ENCODE peak calls at places on chromosomes 3 and 15, in eight cellular contexts. One of them, this sample, is unnamed.
A peak's percentile ranks its signal among the peaks of the same experiment; 100 is the strongest.

GRCh38 chr15:88489321-88489720 is 21.8 kb downstream of the MRPS11 start:
- DNase-seq in Peyer's patch: no peak
- DNase-seq in body of pancreas: no peak
- DNase-seq in breast epithelium: no peak
- DNase-seq in H1: no peak
- DNase-seq in stomach: no peak
- DNase-seq in testis: no peak
- DNase-seq in sigmoid colon: no peak
- DNase-seq in this sample: no peak

GRCh38 chr3:169147246-169148008 is 516.1 kb downstream of the MECOM start:
- DNase-seq in H1: peak; percentile 59
- DNase-seq in stomach: peak; percentile 52
- DNase-seq in Peyer's patch: peak; percentile 68
- DNase-seq in sigmoid colon: peak; percentile 63
- DNase-seq in body of pancreas: peak; percentile 27
- DNase-seq in testis: peak; percentile 38
- DNase-seq in breast epithelium: no peak
- DNase-seq in this sample: peak; percentile 63

GRCh38 chr3:175940881-175941280 is 1081.7 kb downstream of the NAALADL2 start:
- DNase-seq in breast epithelium: no peak
- DNase-seq in Peyer's patch: no peak
- DNase-seq in stomach: no peak
- DNase-seq in testis: peak; percentile 31
- DNase-seq in H1: peak; percentile 57
- DNase-seq in sigmoid colon: no peak
- DNase-seq in body of pancreas: no peak
- DNase-seq in this sample: no peak

GRCh38 chr15:25805006-25805405 is 58.1 kb downstream of the ATP10A start:
- DNase-seq in H1: no peak
- DNase-seq in Peyer's patch: no peak
- DNase-seq in sigmoid colon: no peak
- DNase-seq in body of pancreas: no peak
- DNase-seq in testis: no peak
- DNase-seq in breast epithelium: no peak
- DNase-seq in stomach: no peak
- DNase-seq in this sample: no peak

GRCh38 chr15:33243393-33243792 is 48.9 kb upstream of the FMN1 start:
- DNase-seq in body of pancreas: no peak
- DNase-seq in Peyer's patch: no peak
- DNase-seq in sigmoid colon: no peak
- DNase-seq in stomach: no peak
- DNase-seq in H1: no peak
- DNase-seq in breast epithelium: no peak
- DNase-seq in testis: no peak
- DNase-seq in this sample: no peak

GRCh38 chr15:89442671-89443307 is 53.6 kb downstream of the RHCG start:
- DNase-seq in Peyer's patch: peak; percentile 62
- DNase-seq in breast epithelium: no peak
- DNase-seq in H1: peak; percentile 53
- DNase-seq in testis: peak; percentile 66
- DNase-seq in body of pancreas: peak; percentile 84
- DNase-seq in sigmoid colon: no peak
- DNase-seq in stomach: peak; percentile 31
- DNase-seq in this sample: no peak

GRCh38 chr15:77645602-77646001 is 12.9 kb upstream of the LINGO1 start:
- DNase-seq in breast epithelium: no peak
- DNase-seq in Peyer's patch: no peak
- DNase-seq in sigmoid colon: no peak
- DNase-seq in H1: no peak
- DNase-seq in stomach: no peak
- DNase-seq in testis: no peak
- DNase-seq in body of pancreas: no peak
- DNase-seq in this sample: no peak

GRCh38 chr15:95024388-95024787 is 793.0 kb downstream of the MCTP2 start:
- DNase-seq in Peyer's patch: no peak
- DNase-seq in breast epithelium: no peak
- DNase-seq in body of pancreas: no peak
- DNase-seq in sigmoid colon: no peak
- DNase-seq in stomach: no peak
- DNase-seq in H1: no peak
- DNase-seq in testis: no peak
- DNase-seq in this sample: no peak

GRCh38 chr15:31269961-31270575 is 56.6 kb upstream of the KLF13 start:
- DNase-seq in stomach: peak; percentile 7
- DNase-seq in sigmoid colon: peak; percentile 25
- DNase-seq in testis: peak; percentile 4
- DNase-seq in body of pancreas: peak; percentile 5
- DNase-seq in breast epithelium: peak; percentile 22
- DNase-seq in Peyer's patch: no peak
- DNase-seq in H1: no peak
- DNase-seq in this sample: no peak

GRCh38 chr3:171351676-171352075 is 108.5 kb downstream of the TNIK start:
- DNase-seq in testis: no peak
- DNase-seq in sigmoid colon: no peak
- DNase-seq in stomach: no peak
- DNase-seq in Peyer's patch: no peak
- DNase-seq in body of pancreas: no peak
- DNase-seq in H1: no peak
- DNase-seq in breast epithelium: no peak
- DNase-seq in this sample: no peak

GRCh38 chr15:25787855-25788521 is 75.1 kb downstream of the ATP10A start:
- DNase-seq in stomach: no peak
- DNase-seq in breast epithelium: no peak
- DNase-seq in body of pancreas: no peak
- DNase-seq in testis: no peak
- DNase-seq in Peyer's patch: no peak
- DNase-seq in H1: no peak
- DNase-seq in sigmoid colon: peak; percentile 85
- DNase-seq in this sample: no peak

GRCh38 chr3:179615458-179616173 is 11.0 kb downstream of the NDUFB5 start:
- DNase-seq in Peyer's patch: no peak
- DNase-seq in stomach: no peak
- DNase-seq in H1: no peak
- DNase-seq in sigmoid colon: no peak
- DNase-seq in breast epithelium: no peak
- DNase-seq in testis: no peak
- DNase-seq in body of pancreas: no peak
- DNase-seq in this sample: no peak

DNA sequence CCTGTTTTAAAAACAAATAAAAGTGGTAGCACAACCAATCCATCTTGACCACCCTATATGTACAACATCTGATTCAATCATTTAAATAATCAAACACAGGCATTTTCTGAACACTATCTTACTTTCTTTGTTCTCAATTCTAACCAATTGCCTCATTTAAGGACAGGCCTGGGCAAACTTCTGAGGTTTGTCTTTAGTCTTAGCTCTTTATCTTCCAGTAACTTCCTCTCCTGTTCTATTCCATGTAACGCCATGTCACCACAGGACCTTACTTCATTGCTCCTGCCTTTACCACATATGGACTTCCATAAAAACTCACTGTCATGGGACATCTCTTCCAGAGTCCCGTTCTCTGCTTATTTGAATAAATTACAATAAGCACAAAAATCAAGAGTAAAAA is 14.9 kb downstream of the HDGFL3 start:
- DNase-seq in stomach: no peak
- DNase-seq in breast epithelium: no peak
- DNase-seq in sigmoid colon: no peak
- DNase-seq in H1: no peak
- DNase-seq in Peyer's patch: no peak
- DNase-seq in body of pancreas: no peak
- DNase-seq in testis: no peak
- DNase-seq in this sample: no peak
- H3K4me3 ChIP-seq in stomach: no peak overlapping the region
- H3K4me3 ChIP-seq in breast epithelium: no peak overlapping the region
- H3K4me3 ChIP-seq in sigmoid colon: no peak overlapping the region
- H3K4me3 ChIP-seq in H1: no peak overlapping the region
- H3K4me3 ChIP-seq in Peyer's patch: no peak overlapping the region
- H3K4me3 ChIP-seq in body of pancreas: no peak overlapping the region
- H3K4me3 ChIP-seq in testis: no peak overlapping the region
- H3K4me3 ChIP-seq in this sample: no peak overlapping the region

GRCh38 chr3:122952509-122952908 is 75.1 kb downstream of the SEMA5B start:
- DNase-seq in breast epithelium: no peak
- DNase-seq in Peyer's patch: no peak
- DNase-seq in body of pancreas: no peak
- DNase-seq in H1: no peak
- DNase-seq in sigmoid colon: no peak
- DNase-seq in testis: no peak
- DNase-seq in stomach: no peak
- DNase-seq in this sample: no peak
- TF ChIP-seq CTCF in breast epithelium: no peak
- TF ChIP-seq CTCF in Peyer's patch: no peak
- TF ChIP-seq CTCF in body of pancreas: no peak
- TF ChIP-seq CTCF in H1: peak; percentile 50
- TF ChIP-seq CTCF in sigmoid colon: no peak
- TF ChIP-seq CTCF in testis: no peak
- TF ChIP-seq CTCF in stomach: no peak
- TF ChIP-seq CTCF in this sample: peak; percentile 15

GRCh38 chr3:49553690-49554634 is at the start of gene BSN:
- DNase-seq in body of pancreas: peak; percentile 92
- DNase-seq in sigmoid colon: peak; percentile 95
- DNase-seq in testis: peak; percentile 95
- DNase-seq in Peyer's patch: peak; percentile 81
- DNase-seq in breast epithelium: peak; percentile 66
- DNase-seq in H1: peak; percentile 76
- DNase-seq in stomach: peak; percentile 88
- DNase-seq in this sample: peak; percentile 95
- TF ChIP-seq POLR2A in body of pancreas: peak; percentile 75
- TF ChIP-seq POLR2A in sigmoid colon: no peak
- TF ChIP-seq POLR2A in testis: peak; percentile 32
- TF ChIP-seq POLR2A in Peyer's patch: no peak
- TF ChIP-seq POLR2A in breast epithelium: no peak
- TF ChIP-seq POLR2A in H1: no peak
- TF ChIP-seq POLR2A in stomach: no peak
- TF ChIP-seq POLR2A in this sample: peak; percentile 54

GRCh38 chr3:63450023-63450422 is 171.9 kb downstream of the SYNPR start:
- DNase-seq in sigmoid colon: no peak
- DNase-seq in testis: no peak
- DNase-seq in Peyer's patch: no peak
- DNase-seq in stomach: no peak
- DNase-seq in H1: no peak
- DNase-seq in breast epithelium: no peak
- DNase-seq in body of pancreas: no peak
- DNase-seq in this sample: no peak

DNA sequence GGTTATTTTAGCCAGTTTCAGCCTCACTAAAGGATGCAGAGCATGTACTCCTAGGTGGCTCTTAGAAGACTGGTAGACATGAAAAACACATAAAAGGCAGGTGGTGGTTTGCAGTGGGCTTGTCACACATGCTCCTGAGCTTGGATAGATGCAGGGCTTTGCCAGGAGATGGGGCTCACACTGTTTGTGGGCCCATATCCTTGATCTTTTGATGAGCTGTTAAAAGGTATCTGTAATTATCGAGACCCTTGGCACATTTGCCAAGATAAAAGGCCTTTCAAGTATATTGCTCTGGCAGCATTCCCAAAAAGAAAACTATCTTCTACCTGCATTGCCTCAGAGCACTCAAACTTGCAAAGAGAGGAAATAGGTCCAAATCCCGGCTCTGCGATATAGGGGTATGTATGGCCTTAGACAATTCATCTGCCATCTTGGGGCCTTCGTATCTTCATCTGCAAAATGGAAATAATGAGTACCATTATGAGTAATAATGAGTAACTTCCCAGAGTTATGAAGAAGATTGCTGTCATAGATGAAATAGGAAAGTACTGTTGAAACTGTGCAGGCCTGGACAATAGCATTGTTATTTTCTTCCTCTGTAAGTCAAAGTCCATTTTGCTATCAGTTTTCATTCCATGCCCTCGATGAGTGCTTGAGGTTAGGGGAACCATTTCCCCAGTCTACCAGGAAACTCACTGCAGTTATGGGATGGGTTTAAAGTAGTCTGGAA is 172.7 kb downstream of the SYNPR start:
- DNase-seq in testis: no peak
- DNase-seq in breast epithelium: no peak
- DNase-seq in body of pancreas: no peak
- DNase-seq in sigmoid colon: no peak
- DNase-seq in H1: no peak
- DNase-seq in stomach: no peak
- DNase-seq in Peyer's patch: no peak
- DNase-seq in this sample: no peak
- H3K4me3 ChIP-seq in testis: no peak overlapping the region
- H3K4me3 ChIP-seq in breast epithelium: no peak overlapping the region
- H3K4me3 ChIP-seq in body of pancreas: no peak overlapping the region
- H3K4me3 ChIP-seq in sigmoid colon: no peak overlapping the region
- H3K4me3 ChIP-seq in H1: no peak overlapping the region
- H3K4me3 ChIP-seq in stomach: no peak overlapping the region
- H3K4me3 ChIP-seq in Peyer's patch: no peak overlapping the region
- H3K4me3 ChIP-seq in this sample: no peak overlapping the region

DNA sequence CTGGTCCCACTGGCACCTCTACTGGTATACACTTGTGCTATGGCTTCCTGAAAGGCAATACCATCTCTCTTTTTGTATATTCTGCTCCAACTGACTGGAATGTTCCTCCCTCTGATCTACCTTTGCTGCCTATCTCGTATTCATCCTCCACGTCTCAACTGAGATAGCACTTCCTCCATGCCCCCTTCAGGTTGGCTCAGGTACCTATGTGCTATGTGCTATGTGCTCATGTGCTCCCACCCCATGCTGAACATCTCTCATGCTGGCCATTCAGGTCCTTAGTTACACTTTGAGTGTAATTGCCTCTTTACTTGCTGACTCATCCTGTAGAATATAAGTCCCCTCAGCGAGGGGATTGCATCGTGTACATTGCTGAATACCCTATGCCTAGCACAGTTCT is 156.9 kb downstream of the SOX2 start:
- DNase-seq in testis: no peak
- DNase-seq in stomach: no peak
- DNase-seq in breast epithelium: no peak
- DNase-seq in H1: no peak
- DNase-seq in sigmoid colon: no peak
- DNase-seq in Peyer's patch: no peak
- DNase-seq in body of pancreas: no peak
- DNase-seq in this sample: no peak
- TF ChIP-seq CTCF in testis: no peak
- TF ChIP-seq CTCF in stomach: no peak
- TF ChIP-seq CTCF in breast epithelium: no peak
- TF ChIP-seq CTCF in H1: peak; percentile 11
- TF ChIP-seq CTCF in sigmoid colon: no peak
- TF ChIP-seq CTCF in Peyer's patch: no peak
- TF ChIP-seq CTCF in body of pancreas: no peak
- TF ChIP-seq CTCF in this sample: no peak

GRCh38 chr3:110504401-110504800 is 567.2 kb upstream of the NECTIN3 start:
- DNase-seq in stomach: no peak
- DNase-seq in breast epithelium: no peak
- DNase-seq in testis: no peak
- DNase-seq in Peyer's patch: no peak
- DNase-seq in body of pancreas: no peak
- DNase-seq in sigmoid colon: no peak
- DNase-seq in H1: no peak
- DNase-seq in this sample: no peak

GRCh38 chr3:110506890-110507289 is 564.7 kb upstream of the NECTIN3 start:
- DNase-seq in sigmoid colon: no peak
- DNase-seq in body of pancreas: no peak
- DNase-seq in stomach: no peak
- DNase-seq in Peyer's patch: no peak
- DNase-seq in testis: no peak
- DNase-seq in H1: no peak
- DNase-seq in breast epithelium: no peak
- DNase-seq in this sample: no peak

DNA sequence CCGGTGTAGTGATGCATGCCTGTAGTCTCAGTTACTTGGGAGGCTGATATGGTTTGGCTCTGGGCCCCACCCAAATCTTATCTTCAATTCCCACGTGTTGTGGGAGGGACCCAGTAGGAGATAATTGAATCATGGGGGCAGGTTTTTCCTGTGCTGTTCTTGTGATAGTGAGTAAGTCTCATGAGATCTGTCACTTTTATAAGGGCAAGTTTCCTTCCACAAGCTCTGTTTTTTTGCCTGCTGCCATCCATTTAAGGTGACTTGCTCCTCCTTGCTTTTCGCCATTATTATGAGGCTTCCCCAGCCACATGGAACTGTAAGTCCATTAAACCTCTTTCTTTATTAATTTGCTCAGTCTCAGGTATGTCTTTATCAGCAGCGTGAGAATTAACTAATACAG is 566.7 kb upstream of the NECTIN3 start:
- DNase-seq in stomach: no peak
- DNase-seq in breast epithelium: no peak
- DNase-seq in sigmoid colon: no peak
- DNase-seq in testis: no peak
- DNase-seq in H1: no peak
- DNase-seq in body of pancreas: no peak
- DNase-seq in Peyer's patch: no peak
- DNase-seq in this sample: no peak
- TF ChIP-seq POLR2A in stomach: no peak
- TF ChIP-seq POLR2A in breast epithelium: no peak
- TF ChIP-seq POLR2A in sigmoid colon: no peak
- TF ChIP-seq POLR2A in testis: no peak
- TF ChIP-seq POLR2A in H1: no peak
- TF ChIP-seq POLR2A in body of pancreas: no peak
- TF ChIP-seq POLR2A in Peyer's patch: no peak
- TF ChIP-seq POLR2A in this sample: no peak

This sample was measured in heart left ventricle.